ENCODE peak calls at places on chromosomes 3 and 15, in four cellular contexts. G, I, M and K are unnamed samples.
A peak's percentile ranks its signal among the peaks of the same experiment; 100 is the strongest.

GRCh38 chr15:43463542-43463941 is 29.4 kb downstream of the TP53BP1 start:
- DNase-seq in M (peak; percentile 62), I (no peak), G (no peak), K (no peak)

GRCh38 chr15:31325432-31325975 is 1.1 kb upstream of the KLF13 start:
- DNase-seq in M (no peak), G (peak; percentile 26), I (no peak), K (peak; percentile 60)

GRCh38 chr3:143166376-143166775 is 46.8 kb downstream of the CHST2 start:
- DNase-seq in I (no peak), G (no peak), M (no peak), K (no peak)

GRCh38 chr3:98817546-98817945 is 54.4 kb downstream of the ST3GAL6 start:
- DNase-seq in M (peak; percentile 83), G (no peak), I (no peak), K (no peak)

GRCh38 chr15:36029606-36030005 is 483.6 kb upstream of the DPH6 start:
- DNase-seq in M (peak; percentile 25), G (no peak), I (no peak), K (no peak)

GRCh38 chr15:56798639-56799038 is 65.3 kb upstream of the ZNF280D start:
- DNase-seq in I (no peak), M (no peak), G (no peak), K (no peak)

GRCh38 chr3:56086355-56086754 is 381.9 kb downstream of the ERC2 start:
- DNase-seq in M (peak; percentile 3), I (no peak), G (no peak), K (no peak)

GRCh38 chr3:197667968-197668367 is 68.7 kb downstream of the RUBCN start:
- DNase-seq in I (no peak), M (no peak), G (no peak), K (no peak)

GRCh38 chr15:69686626-69687025 is 234.0 kb downstream of the RPLP1 start:
- DNase-seq in M (no peak), G (no peak), I (no peak), K (no peak)

GRCh38 chr15:84702961-84703482 is 12.9 kb downstream of the SEC11A start:
- DNase-seq in G (no peak), M (peak; percentile 74), I (no peak), K (no peak)

GRCh38 chr3:102336130-102336529 is 98.7 kb upstream of the ZPLD1 start:
- DNase-seq in G (no peak), M (no peak), I (no peak), K (no peak)

GRCh38 chr15:88648357-88649214 is 9.8 kb downstream of the ISG20 start:
- DNase-seq in G (no peak), M (no peak), I (no peak), K (peak; percentile 15)

GRCh38 chr3:52216585-52217408 is 8.6 kb downstream of the TLR9 start:
- DNase-seq in I (no peak), G (no peak), M (peak; percentile 94), K (no peak)

GRCh38 chr15:71168163-71168832 is 53.0 kb downstream of the THSD4 start:
- DNase-seq in I (no peak), G (no peak), M (peak; percentile 29), K (no peak)

GRCh38 chr3:11465744-11466611 is 177.7 kb downstream of the VGLL4 start:
- DNase-seq in I (no peak), G (no peak), M (peak; percentile 100), K (no peak)

GRCh38 chr15:88012233-88012632 is 244.3 kb downstream of the NTRK3 start:
- DNase-seq in I (no peak), M (peak; percentile 22), G (no peak), K (no peak)

GRCh38 chr3:14169871-14170270 is 8.5 kb downstream of the XPC start:
- DNase-seq in G (no peak), I (no peak), M (peak; percentile 17), K (no peak)

GRCh38 chr3:133988631-133989161 is 41.0 kb downstream of the SLCO2A1 start:
- DNase-seq in G (no peak), I (no peak), M (no peak), K (no peak)

GRCh38 chr3:13706451-13706850 is 157.5 kb downstream of the FBLN2 start:
- DNase-seq in M (no peak), G (no peak), I (peak; percentile 7), K (peak; percentile 7)

GRCh38 chr3:50171540-50172301 is 16.6 kb downstream of the SEMA3F start:
- DNase-seq in M (no peak), I (no peak), G (no peak), K (no peak)

GRCh38 chr3:179716811-179717210 is 64.0 kb downstream of the USP13 start:
- DNase-seq in I (no peak), G (no peak), M (peak; percentile 92), K (no peak)

GRCh38 chr3:179973931-179974361 is 62.8 kb downstream of the PEX5L start:
- DNase-seq in M (no peak), G (no peak), I (no peak), K (no peak)

DNA sequence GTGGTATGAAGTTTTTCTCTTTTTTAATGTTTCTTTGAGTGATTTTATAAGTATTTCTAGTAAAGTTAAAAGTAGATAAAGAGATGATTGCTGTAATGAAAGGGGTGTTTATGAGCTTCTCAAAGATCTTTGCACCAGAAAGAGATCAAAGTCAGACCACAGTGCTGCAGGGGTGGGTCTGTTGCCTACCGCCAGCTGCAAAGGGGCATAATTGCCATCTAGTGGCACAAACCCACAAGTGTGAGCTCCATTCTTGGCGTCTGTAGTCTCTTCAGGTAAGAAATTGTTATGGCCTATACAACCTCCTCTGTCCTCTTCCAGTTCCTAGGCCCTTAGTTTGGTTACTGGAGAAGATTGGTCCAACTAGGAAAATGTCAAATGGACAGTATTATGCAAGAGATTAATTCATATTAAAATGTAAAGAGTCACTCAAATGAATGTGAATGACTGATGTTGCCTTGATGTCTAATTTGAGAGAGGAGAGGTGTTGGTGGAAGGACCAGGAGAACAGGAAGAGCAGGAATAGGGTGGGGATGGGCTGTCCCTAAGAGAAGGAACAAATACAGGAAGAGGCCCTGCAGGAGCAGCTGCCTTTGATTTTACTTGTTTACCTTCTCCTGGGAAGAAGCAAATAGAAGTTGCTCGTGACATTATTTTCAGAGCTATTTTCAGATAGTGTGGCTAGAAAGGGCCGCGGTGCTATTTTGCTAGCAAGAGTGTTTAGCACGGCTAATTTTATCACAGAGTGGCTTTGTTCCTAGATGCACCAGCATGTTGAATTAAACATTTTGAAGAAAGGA is 53.0 kb upstream of the GSK3B start:
- DNase-seq in M (no peak), I (no peak), G (no peak), K (no peak)
- TF ChIP-seq CTCF in M (no peak), I (no peak), G (peak; percentile 29), K (no peak)

GRCh38 chr3:4634894-4635293 is 141.7 kb downstream of the ITPR1 start:
- DNase-seq in I (no peak), M (no peak), G (no peak), K (no peak)

GRCh38 chr3:4629095-4630007 is 136.2 kb downstream of the ITPR1 start:
- DNase-seq in I (no peak), M (no peak), G (no peak), K (no peak)

GRCh38 chr3:4627651-4628375 is 134.7 kb downstream of the ITPR1 start:
- DNase-seq in G (no peak), I (no peak), M (no peak), K (no peak)

GRCh38 chr3:4637265-4637664 is 144.1 kb downstream of the ITPR1 start:
- DNase-seq in I (no peak), M (no peak), G (no peak), K (no peak)

DNA sequence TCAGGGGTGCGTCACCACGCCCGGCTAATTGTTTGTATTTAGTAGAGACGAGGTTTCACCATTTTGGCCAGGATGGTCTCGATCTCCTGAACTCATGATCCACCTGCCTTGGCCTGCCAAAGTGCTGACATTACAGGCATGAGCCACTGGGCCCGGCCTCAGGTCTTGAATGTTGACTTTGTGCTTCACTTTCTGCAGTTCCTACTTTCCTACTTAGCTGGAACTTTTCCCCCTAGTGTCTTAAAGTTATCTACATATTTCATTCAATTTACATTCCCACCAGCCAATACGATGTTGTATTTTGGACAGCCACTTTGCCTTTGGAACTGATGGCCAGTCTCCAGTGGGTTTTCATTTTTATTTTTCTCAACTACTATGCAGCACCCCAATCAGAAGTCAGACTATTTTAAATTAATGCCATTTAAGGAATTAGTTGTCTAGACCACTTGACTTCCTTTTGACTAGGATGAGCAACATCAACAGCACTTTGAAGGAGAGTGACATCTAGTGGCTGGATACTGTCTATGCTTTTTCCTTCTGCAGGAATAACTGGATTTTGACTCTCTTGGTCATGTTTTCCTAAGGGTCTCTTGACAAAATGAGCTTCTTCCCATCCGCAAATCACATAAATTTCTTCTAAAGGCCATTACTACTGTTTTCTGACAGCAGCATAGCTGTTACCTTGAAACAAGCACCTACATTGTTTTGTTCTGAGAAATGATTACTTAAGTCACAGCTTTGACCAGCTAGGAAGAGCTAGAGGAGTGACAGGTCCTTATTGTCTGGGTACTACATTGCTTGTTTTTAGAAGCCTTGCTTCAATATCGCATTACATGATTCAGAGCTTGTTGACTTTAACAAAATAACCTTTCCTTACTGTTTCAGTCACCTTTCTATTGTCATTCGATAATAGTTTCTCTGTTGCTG is 140.2 kb downstream of the ITPR1 start:
- DNase-seq in G (no peak), M (peak; percentile 80), I (no peak), K (no peak)
- TF ChIP-seq CTCF in G (peak; percentile 92), M (peak; percentile 89), I (peak; percentile 76), K (peak; percentile 19)

GRCh38 chr3:47885168-47885567 is 82.2 kb downstream of the DHX30 start:
- DNase-seq in I (no peak), G (no peak), M (no peak), K (no peak)

GRCh38 chr3:47884603-47885002 is 81.7 kb downstream of the DHX30 start:
- DNase-seq in I (no peak), M (no peak), G (no peak), K (no peak)

GRCh38 chr3:47877719-47878118 is 74.8 kb downstream of the DHX30 start:
- DNase-seq in M (no peak), G (no peak), I (no peak), K (no peak)

GRCh38 chr3:47877288-47877687 is 74.3 kb downstream of the DHX30 start:
- DNase-seq in G (no peak), M (no peak), I (no peak), K (no peak)

DNA sequence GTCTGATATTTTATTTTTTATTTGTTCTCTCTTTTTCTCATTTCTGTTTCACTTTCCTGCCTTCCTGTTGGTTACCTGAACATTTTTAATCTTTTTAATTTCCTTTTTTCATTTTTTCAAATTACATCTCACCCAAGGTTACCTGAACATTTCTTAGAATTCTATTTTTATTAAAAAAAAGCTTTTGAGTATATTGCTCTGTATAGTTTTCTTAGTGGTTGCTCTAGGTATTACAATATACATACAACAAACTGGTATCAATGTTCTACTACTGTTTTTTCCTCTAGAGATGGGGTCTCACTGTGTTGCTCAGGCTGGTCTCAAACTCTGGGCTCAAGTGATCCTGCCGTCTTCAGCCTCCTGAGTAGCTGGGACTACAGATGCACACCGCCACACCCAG is 79.4 kb downstream of the DHX30 start:
- DNase-seq in I (no peak), M (no peak), G (no peak), K (no peak)
- TF ChIP-seq CTCF in I (no peak), M (peak; percentile 8), G (peak; percentile 54), K (no peak)

DNA sequence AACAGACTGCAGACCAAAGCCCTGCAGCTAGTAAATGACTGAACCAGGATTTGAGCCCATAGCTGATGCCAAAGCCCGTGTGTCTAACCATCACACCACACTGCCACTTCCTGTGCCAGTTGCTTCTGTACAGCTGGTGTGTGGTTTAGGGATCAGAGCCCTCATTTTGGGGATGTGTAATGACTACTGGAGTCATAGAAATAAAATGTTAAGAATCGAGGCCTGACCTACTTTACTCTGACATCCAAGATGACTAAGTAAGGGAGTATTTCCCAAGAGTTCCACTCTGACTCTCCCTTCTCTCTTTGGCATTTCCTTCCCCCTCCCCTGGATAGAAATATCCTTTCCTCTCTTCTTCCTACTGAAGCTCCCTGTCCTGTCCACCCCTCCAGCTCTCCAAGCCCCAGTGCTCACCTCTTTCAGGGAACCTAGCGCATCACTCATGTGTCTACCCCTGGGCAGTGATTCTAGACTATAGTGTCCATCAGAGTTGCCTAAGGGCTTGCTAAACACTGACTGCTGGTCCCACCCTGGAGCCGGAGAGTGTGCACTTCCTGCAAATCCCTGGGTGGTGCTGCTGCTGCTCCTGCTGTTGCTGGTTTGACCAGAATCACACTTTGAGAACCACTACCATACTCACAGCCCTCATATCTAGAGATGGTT is 53.8 kb downstream of the MGLL start:
- DNase-seq in M (peak; percentile 98), I (no peak), G (no peak), K (no peak)
- TF ChIP-seq CTCF in M (peak; percentile 17), I (no peak), G (no peak), K (no peak)